ENCODE peak calls at places on chromosomes 6 and 20, in five cellular contexts. E is stomach, U is GM12892, Q is uterus, D is breast epithelium. A is an unnamed sample.

GRCh38 chr6:43941174-43941573 is 171.2 kb downstream of the VEGFA start:
- DNase-seq in U (no peak), E (no peak), D (no peak), Q (peak; percentile 8), A (no peak)

GRCh38 chr20:42700423-42700822 is 489.3 kb downstream of the PTPRT start:
- DNase-seq in Q (no peak), U (no peak), E (no peak), D (no peak), A (no peak)

GRCh38 chr20:25043499-25044260 is 14.3 kb downstream of the ACSS1 start:
- DNase-seq in E (no peak), U (no peak), D (no peak), Q (no peak), A (no peak)

GRCh38 chr6:166402582-166403277 is 20.0 kb upstream of the MPC1 start:
- DNase-seq in Q (no peak), E (no peak), U (no peak), D (no peak), A (no peak)

GRCh38 chr6:163113358-163113962 is 301.1 kb upstream of the QKI start:
- DNase-seq in E (no peak), Q (no peak), U (no peak), D (no peak), A (no peak)

GRCh38 chr20:50009521-50010454 is 27.0 kb downstream of the SNAI1 start:
- DNase-seq in D (no peak), U (no peak), E (no peak), Q (no peak), A (no peak)

GRCh38 chr6:170091639-170092579 is 199.0 kb downstream of the DLL1 start:
- DNase-seq in Q (peak; percentile 9), E (peak; percentile 14), D (no peak), U (no peak), A (no peak)

GRCh38 chr6:161151059-161151645 is 122.7 kb downstream of the AGPAT4 start:
- DNase-seq in U (no peak), E (no peak), Q (no peak), D (no peak), A (no peak)

GRCh38 chr20:47501117-47501482 is 587 bp upstream of the NCOA3 start:
- DNase-seq in E (no peak), D (no peak), U (no peak), Q (no peak), A (no peak)

GRCh38 chr6:91669154-91669903 is 1082.5 kb upstream of the MAP3K7 start:
- DNase-seq in U (no peak), D (no peak), Q (no peak), E (no peak), A (no peak)

GRCh38 chr6:9766240-9766915 is 648.5 kb downstream of the TFAP2A start:
- DNase-seq in D (no peak), U (no peak), Q (no peak), E (no peak), A (peak; percentile 33)

GRCh38 chr6:159217595-159218275 is 48.5 kb downstream of the FNDC1 start:
- DNase-seq in D (no peak), Q (no peak), E (peak; percentile 38), U (peak; percentile 52), A (no peak)

GRCh38 chr6:142300758-142301251 is 1.0 kb upstream of the ADGRG6 start:
- DNase-seq in U (no peak), E (peak; percentile 80), D (no peak), Q (no peak), A (no peak)

GRCh38 chr6:22236626-22237414 is 60.0 kb downstream of the PRL start:
- DNase-seq in U (no peak), Q (no peak), E (no peak), D (no peak), A (no peak)

GRCh38 chr6:70396796-70397729 is 16.2 kb upstream of the FAM135A start:
- DNase-seq in D (no peak), E (no peak), U (no peak), Q (no peak), A (no peak)

GRCh38 chr6:55882731-55883595 is 7.6 kb upstream of the BMP5 start:
- DNase-seq in E (no peak), Q (no peak), D (no peak), U (no peak), A (no peak)

GRCh38 chr6:38187285-38187684 is 367.8 kb downstream of the ZFAND3 start:
- DNase-seq in D (no peak), U (no peak), Q (no peak), E (no peak), A (no peak)

GRCh38 chr6:10585232-10585887 is 64.2 kb downstream of the GCNT2 start:
- DNase-seq in Q (no peak), E (peak; percentile 41), U (no peak), D (no peak), A (no peak)

GRCh38 chr20:4234128-4234527 is 218.8 kb upstream of the RNF24 start:
- DNase-seq in U (no peak), E (no peak), Q (peak; percentile 47), D (no peak), A (no peak)

GRCh38 chr6:88004707-88005106 is 42.9 kb upstream of the SPACA1 start:
- DNase-seq in U (no peak), E (no peak), D (no peak), Q (no peak), A (no peak)

GRCh38 chr6:113414511-113414910 is 442.6 kb upstream of the MARCKS start:
- DNase-seq in E (peak; percentile 54), D (peak; percentile 21), Q (peak; percentile 39), U (no peak), A (peak; percentile 3)

GRCh38 chr6:21856844-21857243 is 263.3 kb downstream of the SOX4 start:
- DNase-seq in Q (no peak), E (no peak), U (no peak), D (no peak), A (no peak)

GRCh38 chr6:158756126-158756525 is 63.0 kb downstream of the EZR start:
- DNase-seq in Q (no peak), U (no peak), E (peak; percentile 15), D (peak; percentile 41), A (no peak)

GRCh38 chr6:1580585-1580984 is 29.1 kb upstream of the FOXC1 start:
- DNase-seq in D (peak; percentile 10), Q (no peak), U (no peak), E (no peak), A (no peak)

GRCh38 chr6:155708100-155708499 is 252.5 kb upstream of the NOX3 start:
- DNase-seq in Q (no peak), U (peak; percentile 1), E (no peak), D (no peak), A (no peak)

GRCh38 chr6:169499728-169500265 is 202.0 kb downstream of the WDR27 start:
- DNase-seq in D (no peak), E (no peak), U (no peak), Q (no peak), A (no peak)

GRCh38 chr6:31815025-31815838 is at the start of the genes HSPA1A and HSPA1L:
- DNase-seq in D (peak; percentile 97), E (peak; percentile 95), Q (peak; percentile 97), U (peak; percentile 57), A (no peak)

GRCh38 chr20:51573576-51574243 is 31.2 kb upstream of the NFATC2 start:
- DNase-seq in Q (no peak), D (peak; percentile 66), E (no peak), U (no peak), A (no peak)

GRCh38 chr20:49484180-49485140 is 2.0 kb upstream of the KCNB1 start:
- DNase-seq in U (peak; percentile 73), D (peak; percentile 60), Q (peak; percentile 83), E (peak; percentile 80), A (peak; percentile 78)

GRCh38 chr6:37495199-37495913 is 4.3 kb downstream of the CCDC167 start:
- DNase-seq in E (no peak), Q (no peak), U (no peak), D (no peak), A (no peak)

GRCh38 chr6:47188588-47189021 is 121.1 kb downstream of the TNFRSF21 start:
- DNase-seq in D (no peak), E (peak; percentile 39), U (no peak), Q (no peak), A (peak; percentile 30)

DNA sequence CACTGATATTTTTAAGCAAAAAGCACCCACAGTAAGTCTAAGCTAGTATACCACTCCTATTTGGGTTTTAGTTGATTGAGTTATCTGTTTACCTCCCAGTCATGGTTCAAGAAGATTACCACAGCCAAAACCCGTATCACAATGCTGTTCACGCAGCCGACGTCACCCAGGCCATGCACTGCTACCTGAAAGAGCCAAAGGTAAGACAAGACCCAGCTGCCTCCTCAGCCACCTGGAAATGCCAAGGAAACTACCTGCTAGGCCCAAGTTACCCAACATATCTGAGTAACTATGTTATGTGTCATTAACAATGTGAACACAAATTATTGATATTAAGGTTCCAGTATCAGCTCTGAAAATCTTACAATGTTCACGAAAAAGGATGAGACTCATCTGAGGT is 96.1 kb downstream of the MTFR2 start:
- DNase-seq in Q (no peak), D (no peak), U (no peak), E (no peak), A (no peak)
- TF ChIP-seq POLR2A in Q (no peak), D (no peak), U (no peak), E (no peak), A (no peak)

GRCh38 chr20:5913166-5913565 is 37.2 kb downstream of the TRMT6 start:
- DNase-seq in U (no peak), E (no peak), D (no peak), Q (no peak), A (no peak)
- TF ChIP-seq POLR2A in U (no peak), E (no peak), D (no peak), Q (no peak), A (no peak)

DNA sequence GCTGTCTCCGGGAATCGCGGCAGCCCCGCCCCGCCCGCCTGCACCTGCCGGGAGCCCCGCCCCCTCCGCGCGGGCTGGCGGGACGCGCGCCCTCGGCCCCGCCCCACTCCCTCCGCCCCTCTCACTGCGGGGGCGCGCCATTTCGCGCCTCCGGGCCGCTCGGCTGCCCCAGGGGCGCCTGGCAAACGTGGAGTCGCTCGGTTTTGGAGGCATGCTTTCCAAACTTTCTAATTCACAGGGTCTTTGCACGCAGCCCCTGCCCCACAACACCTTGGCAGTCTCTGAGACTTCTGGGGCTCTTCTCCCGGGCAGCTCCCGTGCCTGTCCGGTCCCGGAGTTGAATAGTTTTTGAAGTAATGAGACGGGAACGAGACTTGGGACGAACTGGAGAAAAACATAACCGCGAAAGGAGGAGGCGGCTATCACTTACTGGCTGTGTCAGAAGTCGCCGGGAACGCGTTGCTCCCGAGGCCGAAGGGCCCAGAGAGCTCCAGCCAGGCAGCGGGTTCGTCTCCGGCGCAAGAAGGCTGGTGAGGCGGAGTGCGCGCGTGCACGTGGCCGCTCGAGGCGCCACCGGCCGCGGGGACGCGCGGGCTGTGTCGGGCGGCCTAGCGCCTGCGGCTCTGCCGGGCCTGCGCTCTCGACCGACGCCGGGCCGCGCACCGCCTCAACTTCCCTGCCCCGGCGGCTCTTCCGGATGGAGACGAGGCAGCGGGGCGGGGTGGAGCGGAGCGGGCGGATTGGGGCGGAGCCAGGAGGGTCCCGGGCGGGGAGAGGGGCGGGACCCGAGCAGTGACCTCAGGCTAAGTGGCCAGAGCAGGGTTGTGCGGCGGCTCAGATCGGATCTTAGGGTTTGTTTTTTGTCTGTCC is at the start of gene MCM9:
- DNase-seq in Q (peak; percentile 83), E (peak; percentile 93), D (peak; percentile 58), U (peak; percentile 82), A (peak; percentile 76)
- TF ChIP-seq POLR2A in Q (peak; percentile 50), E (no peak), D (no peak), U (peak; percentile 61), A (peak; percentile 42)

DNA sequence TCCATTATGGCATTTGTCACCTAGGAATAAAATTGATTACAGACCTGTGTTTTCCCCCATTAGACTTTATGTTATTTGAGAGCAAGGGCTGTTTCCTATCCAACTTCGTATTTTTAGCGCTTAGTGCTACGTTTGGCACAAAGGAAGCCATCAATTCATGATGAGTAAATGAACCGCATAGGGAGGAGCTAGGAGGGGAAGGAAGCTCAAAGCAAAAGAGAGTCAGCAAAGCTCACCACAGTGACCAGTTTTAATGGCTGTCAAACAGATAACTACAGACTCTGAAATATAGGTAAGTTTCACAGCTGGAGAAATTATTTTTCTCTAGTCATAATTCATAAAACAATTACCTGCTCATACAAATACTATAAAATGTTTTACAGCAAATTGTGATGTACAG is 6.9 kb upstream of the SAMD3 start:
- DNase-seq in Q (no peak), E (no peak), D (no peak), U (no peak), A (no peak)
- TF ChIP-seq POLR2A in Q (no peak), E (no peak), D (no peak), U (no peak), A (no peak)

A was measured in H54.